ENCODE peak calls at places on chromosomes 1 and 21, in nine cellular contexts. P is aorta, Y is colonic mucosa, H is left ventricle myocardium inferior, N is hepatocyte, U is cardiac fibroblast, G is Karpas-422, J is tibial nerve, V is skeletal muscle cell. E is an unnamed sample.

GRCh38 chr1:115687744-115688143 is 46.0 kb downstream of the VANGL1 start:
- DNase-seq in J (no peak), U (no peak), V (no peak), N (no peak), H (no peak), G (no peak), Y (no peak), P (no peak), E (no peak)

GRCh38 chr1:228989676-228989991 is 254.4 kb downstream of the RHOU start:
- DNase-seq in G (no peak), V (no peak), J (no peak), U (no peak), Y (no peak), P (no peak), N (no peak), H (no peak), E (no peak)

GRCh38 chr1:204194771-204195170 is 1.5 kb downstream of the KISS1 start:
- DNase-seq in V (no peak), H (no peak), U (no peak), J (no peak), N (no peak), G (no peak), P (no peak), Y (no peak), E (no peak)

GRCh38 chr1:45326627-45327591 is at the start of gene HPDL:
- DNase-seq in U (peak), V (no peak), J (peak), H (peak), Y (peak), G (no peak), N (peak), P (peak), E (peak)

GRCh38 chr1:111234866-111235265 is 7.4 kb downstream of the CHI3L2 start:
- DNase-seq in U (peak), H (no peak), V (no peak), J (no peak), P (no peak), N (no peak), G (no peak), Y (no peak), E (no peak)

GRCh38 chr1:68478662-68479061 is 18.2 kb downstream of the DEPDC1 start:
- DNase-seq in P (no peak), J (no peak), V (no peak), N (no peak), Y (no peak), H (no peak), G (no peak), U (no peak), E (no peak)

GRCh38 chr1:47407481-47407880 is 8.6 kb upstream of the FOXE3 start:
- DNase-seq in H (no peak), V (no peak), Y (no peak), U (no peak), N (no peak), G (no peak), P (no peak), J (no peak), E (no peak)

GRCh38 chr1:61208172-61208571 is 125.8 kb downstream of the NFIA start:
- DNase-seq in J (no peak), U (no peak), Y (no peak), H (no peak), G (no peak), V (no peak), P (no peak), N (no peak), E (no peak)

GRCh38 chr1:176557543-176558258 is 94.7 kb downstream of the PAPPA2 start:
- DNase-seq in H (no peak), Y (no peak), G (no peak), U (no peak), J (no peak), V (no peak), N (peak), P (no peak), E (no peak)

GRCh38 chr1:10659646-10660540 is 136.6 kb downstream of the CASZ1 start:
- DNase-seq in H (no peak), V (no peak), N (no peak), J (no peak), U (no peak), G (no peak), Y (no peak), P (no peak), E (no peak)

GRCh38 chr1:87495147-87495546 is 166.5 kb downstream of the LMO4 start:
- DNase-seq in H (no peak), V (no peak), P (no peak), N (no peak), J (no peak), Y (no peak), G (peak), U (peak), E (no peak)

GRCh38 chr1:112707217-112708001 is 482 bp upstream of the RHOC start:
- DNase-seq in P (peak), J (peak), U (peak), H (peak), Y (peak), V (no peak), N (peak), G (peak), E (peak)

GRCh38 chr1:58116284-58116683 is 430.2 kb downstream of the OMA1 start:
- DNase-seq in N (no peak), H (no peak), Y (no peak), V (no peak), U (no peak), P (no peak), G (peak), J (no peak), E (no peak)

GRCh38 chr1:108829498-108829916 is 27.4 kb downstream of the AKNAD1 start:
- DNase-seq in N (no peak), U (peak), Y (no peak), H (no peak), V (no peak), P (no peak), G (no peak), J (no peak), E (peak)

GRCh38 chr1:108810176-108810575 is 46.7 kb downstream of the AKNAD1 start:
- DNase-seq in J (no peak), G (no peak), V (no peak), H (no peak), P (no peak), U (no peak), N (no peak), Y (no peak), E (no peak)

DNA sequence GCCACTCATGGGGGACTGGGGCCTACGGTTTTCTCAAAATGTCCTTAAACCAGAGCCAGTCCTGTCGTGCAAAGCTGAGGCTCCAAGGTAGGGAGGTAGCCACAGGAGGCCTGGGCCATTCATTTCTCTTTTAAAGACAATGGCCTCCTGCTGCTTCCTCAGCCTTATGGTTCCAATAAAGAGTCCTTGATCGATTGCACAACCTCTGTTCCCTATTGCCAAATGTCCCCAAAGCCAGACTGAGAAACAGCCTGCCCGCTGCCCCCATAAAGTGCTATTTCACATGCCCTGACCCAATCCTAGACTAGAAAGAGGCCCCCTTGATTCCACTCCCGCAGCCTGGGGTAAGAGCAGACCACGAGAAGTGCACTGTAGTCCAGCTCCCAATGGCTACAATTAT is 166.7 kb downstream of the CLIC6 start:
- DNase-seq in G (no peak), N (no peak), J (peak), U (peak), H (no peak), Y (no peak), P (no peak), V (peak), E (no peak)
- H3K4me3 ChIP-seq in G (no peak), N (no peak), J (no peak), U (no peak), H (no peak), Y (no peak), P (no peak), V (no peak), E (no peak)

GRCh38 chr1:226066415-226067077 is 4.0 kb downstream of the H3-3A start:
- DNase-seq in V (no peak), J (no peak), P (no peak), Y (no peak), U (peak), H (no peak), N (no peak), G (no peak), E (no peak)
- H3K4me3 ChIP-seq in V (no peak), J (no peak), P (no peak), Y (no peak), U (no peak), H (peak), N (no peak), G (no peak), E (no peak)

GRCh38 chr1:156436319-156437043 is 64.1 kb downstream of the MEF2D start:
- DNase-seq in Y (no peak), V (no peak), G (no peak), J (no peak), N (no peak), H (no peak), U (no peak), P (no peak), E (no peak)
- H3K4me3 ChIP-seq in Y (no peak), V (no peak), G (no peak), J (no peak), N (no peak), H (peak), U (no peak), P (peak), E (no peak)

DNA sequence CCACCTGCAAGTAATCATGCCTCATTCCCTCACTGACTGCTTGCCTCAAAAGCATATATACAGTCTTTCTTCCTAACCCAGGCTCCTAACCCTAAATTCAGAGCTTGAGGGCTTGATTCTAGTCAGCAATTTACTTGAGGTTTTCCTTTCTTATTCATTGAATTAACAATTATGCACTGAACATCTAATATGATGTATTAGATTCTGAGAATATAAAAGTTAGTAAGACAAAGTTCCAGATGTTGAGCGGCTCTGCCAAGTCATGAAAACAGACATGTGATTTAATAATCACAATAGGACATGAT is 1.0 kb upstream of the AIM2 start:
- DNase-seq in Y (no peak), H (no peak), J (no peak), V (no peak), N (no peak), G (no peak), P (no peak), U (no peak), E (no peak)
- H3K4me3 ChIP-seq in Y (no peak), H (no peak), J (no peak), V (no peak), N (no peak), G (no peak), P (no peak), U (no peak), E (no peak)

GRCh38 chr1:208208132-208208487 is 36.1 kb downstream of the PLXNA2 start:
- DNase-seq in G (no peak), Y (no peak), H (no peak), J (no peak), U (no peak), V (no peak), P (no peak), N (no peak), E (no peak)
- H3K4me3 ChIP-seq in G (no peak), Y (no peak), H (no peak), J (no peak), U (no peak), V (no peak), P (no peak), N (no peak), E (no peak)